ENCODE peak calls at places on chromosomes 3 and 15, in seven cellular contexts. One of them, this sample, is unnamed.

GRCh38 chr3:45211466-45212094 is 14.5 kb downstream of the TMEM158 start:
- DNase-seq in MM.1S: no peak
- DNase-seq in cardiac fibroblast: peak; percentile 46
- DNase-seq in body of pancreas: no peak
- DNase-seq in ascending aorta: no peak
- DNase-seq in tibial nerve: no peak
- DNase-seq in coronary artery: no peak
- DNase-seq in this sample: no peak

GRCh38 chr3:34683851-34684250 is 885.4 kb downstream of the PDCD6IP start:
- DNase-seq in ascending aorta: no peak
- DNase-seq in body of pancreas: peak; percentile 76
- DNase-seq in coronary artery: no peak
- DNase-seq in tibial nerve: peak; percentile 30
- DNase-seq in cardiac fibroblast: peak; percentile 56
- DNase-seq in MM.1S: peak; percentile 76
- DNase-seq in this sample: no peak

GRCh38 chr3:49121244-49121671 is 635 bp upstream of the USP19 start:
- DNase-seq in coronary artery: no peak
- DNase-seq in tibial nerve: no peak
- DNase-seq in MM.1S: no peak
- DNase-seq in body of pancreas: no peak
- DNase-seq in ascending aorta: no peak
- DNase-seq in cardiac fibroblast: no peak
- DNase-seq in this sample: no peak

GRCh38 chr3:123271466-123272159 is 69.9 kb downstream of the SEC22A start:
- DNase-seq in cardiac fibroblast: peak; percentile 35
- DNase-seq in coronary artery: no peak
- DNase-seq in body of pancreas: peak; percentile 26
- DNase-seq in MM.1S: no peak
- DNase-seq in tibial nerve: no peak
- DNase-seq in ascending aorta: no peak
- DNase-seq in this sample: no peak

GRCh38 chr15:70101459-70102113 is 3.9 kb upstream of the TLE3 start:
- DNase-seq in cardiac fibroblast: peak; percentile 99
- DNase-seq in body of pancreas: peak; percentile 90
- DNase-seq in ascending aorta: no peak
- DNase-seq in tibial nerve: no peak
- DNase-seq in MM.1S: peak; percentile 89
- DNase-seq in coronary artery: no peak
- DNase-seq in this sample: peak; percentile 98

GRCh38 chr3:33911525-33912322 is 113.3 kb downstream of the PDCD6IP start:
- DNase-seq in cardiac fibroblast: peak; percentile 16
- DNase-seq in body of pancreas: no peak
- DNase-seq in MM.1S: no peak
- DNase-seq in ascending aorta: no peak
- DNase-seq in coronary artery: no peak
- DNase-seq in tibial nerve: no peak
- DNase-seq in this sample: no peak

GRCh38 chr15:82072926-82073537 is 27.2 kb upstream of the MEX3B start:
- DNase-seq in body of pancreas: no peak
- DNase-seq in tibial nerve: no peak
- DNase-seq in ascending aorta: no peak
- DNase-seq in cardiac fibroblast: no peak
- DNase-seq in MM.1S: no peak
- DNase-seq in coronary artery: no peak
- DNase-seq in this sample: no peak

GRCh38 chr15:80059786-80060489 is 462 bp downstream of the ZFAND6 start:
- DNase-seq in body of pancreas: peak; percentile 59
- DNase-seq in coronary artery: peak; percentile 77
- DNase-seq in tibial nerve: no peak
- DNase-seq in ascending aorta: no peak
- DNase-seq in MM.1S: peak; percentile 71
- DNase-seq in cardiac fibroblast: peak; percentile 17
- DNase-seq in this sample: no peak

GRCh38 chr15:39785139-39785538 is 2.5 kb upstream of the FSIP1 start:
- DNase-seq in cardiac fibroblast: no peak
- DNase-seq in coronary artery: no peak
- DNase-seq in MM.1S: peak; percentile 64
- DNase-seq in tibial nerve: no peak
- DNase-seq in ascending aorta: no peak
- DNase-seq in body of pancreas: peak; percentile 46
- DNase-seq in this sample: no peak

GRCh38 chr3:27573780-27574437 is 89.7 kb upstream of the SLC4A7 start:
- DNase-seq in tibial nerve: no peak
- DNase-seq in body of pancreas: no peak
- DNase-seq in MM.1S: no peak
- DNase-seq in ascending aorta: no peak
- DNase-seq in coronary artery: no peak
- DNase-seq in cardiac fibroblast: no peak
- DNase-seq in this sample: no peak

GRCh38 chr3:164040991-164041390 is 1037.3 kb downstream of the SI start:
- DNase-seq in tibial nerve: no peak
- DNase-seq in ascending aorta: no peak
- DNase-seq in MM.1S: no peak
- DNase-seq in body of pancreas: no peak
- DNase-seq in coronary artery: no peak
- DNase-seq in cardiac fibroblast: no peak
- DNase-seq in this sample: no peak

GRCh38 chr3:115913069-115913686 is 289.9 kb downstream of the GAP43 start:
- DNase-seq in cardiac fibroblast: no peak
- DNase-seq in MM.1S: no peak
- DNase-seq in coronary artery: no peak
- DNase-seq in ascending aorta: no peak
- DNase-seq in tibial nerve: no peak
- DNase-seq in body of pancreas: no peak
- DNase-seq in this sample: no peak

GRCh38 chr3:51961607-51962569 is 5.4 kb downstream of the PCBP4 start:
- DNase-seq in coronary artery: no peak
- DNase-seq in body of pancreas: peak; percentile 69
- DNase-seq in MM.1S: no peak
- DNase-seq in cardiac fibroblast: no peak
- DNase-seq in tibial nerve: no peak
- DNase-seq in ascending aorta: no peak
- DNase-seq in this sample: peak; percentile 84

GRCh38 chr3:107689355-107689754 is 166.6 kb downstream of the BBX start:
- DNase-seq in ascending aorta: no peak
- DNase-seq in tibial nerve: no peak
- DNase-seq in MM.1S: no peak
- DNase-seq in body of pancreas: no peak
- DNase-seq in cardiac fibroblast: no peak
- DNase-seq in coronary artery: no peak
- DNase-seq in this sample: no peak

GRCh38 chr3:126419886-126420786 is 25.4 kb downstream of the CFAP100 start:
- DNase-seq in tibial nerve: no peak
- DNase-seq in cardiac fibroblast: no peak
- DNase-seq in ascending aorta: no peak
- DNase-seq in body of pancreas: no peak
- DNase-seq in coronary artery: peak; percentile 71
- DNase-seq in MM.1S: no peak
- DNase-seq in this sample: no peak

GRCh38 chr3:52794612-52795099 is at the start of gene ITIH3:
- DNase-seq in MM.1S: no peak
- DNase-seq in coronary artery: peak; percentile 85
- DNase-seq in cardiac fibroblast: no peak
- DNase-seq in tibial nerve: no peak
- DNase-seq in ascending aorta: no peak
- DNase-seq in body of pancreas: no peak
- DNase-seq in this sample: no peak

GRCh38 chr3:172549144-172549543 is 25.9 kb upstream of the TNFSF10 start:
- DNase-seq in coronary artery: no peak
- DNase-seq in ascending aorta: no peak
- DNase-seq in cardiac fibroblast: peak; percentile 32
- DNase-seq in MM.1S: no peak
- DNase-seq in body of pancreas: no peak
- DNase-seq in tibial nerve: no peak
- DNase-seq in this sample: no peak

GRCh38 chr15:41810651-41811431 is 17.1 kb upstream of the JMJD7 start:
- DNase-seq in tibial nerve: no peak
- DNase-seq in MM.1S: no peak
- DNase-seq in cardiac fibroblast: no peak
- DNase-seq in body of pancreas: no peak
- DNase-seq in ascending aorta: no peak
- DNase-seq in coronary artery: no peak
- DNase-seq in this sample: no peak

GRCh38 chr3:77189258-77189657 is 149.4 kb downstream of the ROBO2 start:
- DNase-seq in cardiac fibroblast: no peak
- DNase-seq in MM.1S: no peak
- DNase-seq in coronary artery: no peak
- DNase-seq in body of pancreas: no peak
- DNase-seq in ascending aorta: no peak
- DNase-seq in tibial nerve: no peak
- DNase-seq in this sample: no peak

GRCh38 chr3:77191014-77191413 is 151.1 kb downstream of the ROBO2 start:
- DNase-seq in cardiac fibroblast: no peak
- DNase-seq in coronary artery: no peak
- DNase-seq in tibial nerve: no peak
- DNase-seq in body of pancreas: no peak
- DNase-seq in MM.1S: no peak
- DNase-seq in ascending aorta: no peak
- DNase-seq in this sample: no peak

GRCh38 chr3:77191640-77192039 is 151.7 kb downstream of the ROBO2 start:
- DNase-seq in tibial nerve: no peak
- DNase-seq in ascending aorta: no peak
- DNase-seq in MM.1S: no peak
- DNase-seq in coronary artery: no peak
- DNase-seq in body of pancreas: no peak
- DNase-seq in cardiac fibroblast: no peak
- DNase-seq in this sample: no peak

GRCh38 chr3:77189684-77190083 is 149.8 kb downstream of the ROBO2 start:
- DNase-seq in body of pancreas: no peak
- DNase-seq in cardiac fibroblast: no peak
- DNase-seq in MM.1S: no peak
- DNase-seq in tibial nerve: no peak
- DNase-seq in coronary artery: no peak
- DNase-seq in ascending aorta: no peak
- DNase-seq in this sample: no peak

DNA sequence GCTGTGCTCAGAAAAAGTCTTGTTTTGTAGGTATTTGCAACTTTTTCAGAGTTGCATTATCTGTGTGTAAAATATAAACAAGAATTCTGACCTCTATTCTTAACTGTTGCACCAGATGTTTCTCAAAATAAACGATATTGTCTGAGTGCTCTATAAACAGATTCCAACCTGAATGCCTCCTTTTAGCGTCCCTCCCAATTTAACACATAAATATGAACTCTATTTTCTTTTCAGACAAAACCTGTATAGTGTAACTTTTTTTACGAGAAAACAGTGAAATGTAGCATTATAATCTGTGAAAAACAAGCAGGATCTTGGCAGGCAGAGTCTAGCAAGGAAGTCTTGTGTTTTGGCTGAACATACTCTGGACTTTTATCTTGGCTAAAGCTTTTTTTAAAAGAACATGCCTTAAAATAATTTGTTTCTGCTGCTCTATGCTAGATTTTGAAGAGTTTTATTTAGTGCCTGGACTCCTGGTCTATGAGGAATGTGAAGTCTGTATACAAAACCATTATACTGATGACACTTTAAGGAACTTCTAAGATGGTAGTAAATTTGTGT is 150.5 kb downstream of the ROBO2 start:
- DNase-seq in ascending aorta: no peak
- DNase-seq in cardiac fibroblast: peak; percentile 3
- DNase-seq in MM.1S: no peak
- DNase-seq in tibial nerve: no peak
- DNase-seq in coronary artery: no peak
- DNase-seq in body of pancreas: no peak
- DNase-seq in this sample: no peak
- H3K4me3 ChIP-seq in ascending aorta: peak overlapping the region; percentile 41
- H3K4me3 ChIP-seq in cardiac fibroblast: no peak overlapping the region
- H3K4me3 ChIP-seq in MM.1S: no peak overlapping the region
- H3K4me3 ChIP-seq in tibial nerve: no peak overlapping the region
- H3K4me3 ChIP-seq in coronary artery: peak overlapping the region; percentile 24
- H3K4me3 ChIP-seq in body of pancreas: no peak overlapping the region
- H3K4me3 ChIP-seq in this sample: no peak overlapping the region

DNA sequence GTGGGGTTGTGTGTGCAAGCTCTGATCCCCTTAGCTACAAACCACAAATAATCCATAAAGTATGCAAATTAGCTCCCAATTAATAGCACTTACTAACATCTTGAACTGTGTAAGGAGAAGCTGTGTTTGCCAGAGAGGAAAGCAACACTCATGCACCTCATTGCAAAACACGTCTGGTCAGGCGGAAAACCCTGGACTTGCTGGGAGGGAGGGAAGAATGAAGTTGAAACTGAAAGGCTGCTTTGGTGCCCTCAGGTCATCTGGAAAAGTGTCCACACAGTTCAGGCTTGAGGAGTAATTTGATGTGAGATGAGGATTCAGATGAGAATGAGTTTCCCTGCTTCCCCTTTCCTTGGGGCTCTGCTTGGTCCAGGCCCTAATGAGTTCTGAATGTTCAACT is 185.5 kb upstream of the ANKRD28 start:
- DNase-seq in cardiac fibroblast: peak; percentile 68
- DNase-seq in ascending aorta: no peak
- DNase-seq in coronary artery: no peak
- DNase-seq in tibial nerve: no peak
- DNase-seq in body of pancreas: no peak
- DNase-seq in MM.1S: no peak
- DNase-seq in this sample: peak; percentile 60
- H3K4me3 ChIP-seq in cardiac fibroblast: no peak overlapping the region
- H3K4me3 ChIP-seq in ascending aorta: no peak overlapping the region
- H3K4me3 ChIP-seq in coronary artery: no peak overlapping the region
- H3K4me3 ChIP-seq in tibial nerve: no peak overlapping the region
- H3K4me3 ChIP-seq in body of pancreas: no peak overlapping the region
- H3K4me3 ChIP-seq in MM.1S: no peak overlapping the region
- H3K4me3 ChIP-seq in this sample: peak overlapping the region; percentile 28

DNA sequence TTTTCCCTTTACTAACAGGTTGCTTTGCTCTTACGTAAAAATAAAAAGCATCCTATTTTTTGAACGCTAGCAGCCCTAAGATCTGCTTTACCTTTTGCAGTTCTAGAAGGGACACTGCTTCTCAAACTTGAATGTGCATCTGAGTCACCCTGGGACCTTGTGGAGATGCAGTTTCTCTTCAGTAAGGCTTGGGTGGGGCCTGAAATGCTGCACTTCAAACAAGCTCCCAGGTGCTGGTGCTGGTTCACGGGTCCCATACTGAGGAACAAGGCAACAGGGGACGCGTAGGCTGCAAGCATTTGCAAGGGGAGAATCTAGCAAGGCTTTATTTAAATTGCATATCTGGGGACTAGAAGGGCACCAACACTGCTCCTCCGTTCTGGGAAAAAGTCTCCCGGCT is 30.0 kb downstream of the MB21D2 start:
- DNase-seq in coronary artery: no peak
- DNase-seq in MM.1S: no peak
- DNase-seq in cardiac fibroblast: no peak
- DNase-seq in tibial nerve: no peak
- DNase-seq in ascending aorta: no peak
- DNase-seq in body of pancreas: no peak
- DNase-seq in this sample: no peak
- H3K4me3 ChIP-seq in coronary artery: no peak overlapping the region
- H3K4me3 ChIP-seq in MM.1S: no peak overlapping the region
- H3K4me3 ChIP-seq in cardiac fibroblast: no peak overlapping the region
- H3K4me3 ChIP-seq in tibial nerve: no peak overlapping the region
- H3K4me3 ChIP-seq in ascending aorta: no peak overlapping the region
- H3K4me3 ChIP-seq in body of pancreas: no peak overlapping the region
- H3K4me3 ChIP-seq in this sample: no peak overlapping the region

DNA sequence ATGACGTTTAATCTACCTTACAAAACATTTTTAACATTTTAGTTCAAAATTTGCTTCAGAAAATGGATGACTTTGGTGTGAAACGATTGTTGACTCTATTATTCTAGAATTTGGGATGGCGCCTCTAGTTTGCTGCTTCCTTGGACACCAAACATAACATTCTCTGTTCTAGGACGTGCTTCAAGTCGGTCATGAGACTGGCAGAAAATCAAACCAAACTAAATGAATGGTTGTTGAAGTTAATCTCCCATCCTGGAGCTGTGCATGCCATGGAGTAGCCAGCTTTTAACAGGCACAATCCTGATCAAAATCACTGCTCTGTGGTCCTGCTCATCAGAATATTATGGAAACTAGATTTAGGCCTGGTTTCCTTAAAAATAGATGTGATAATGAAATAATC is 9.6 kb upstream of the LRRFIP2 start:
- DNase-seq in body of pancreas: no peak
- DNase-seq in tibial nerve: no peak
- DNase-seq in MM.1S: no peak
- DNase-seq in coronary artery: no peak
- DNase-seq in ascending aorta: no peak
- DNase-seq in cardiac fibroblast: peak; percentile 59
- DNase-seq in this sample: peak; percentile 69
- H3K4me3 ChIP-seq in body of pancreas: no peak overlapping the region
- H3K4me3 ChIP-seq in tibial nerve: no peak overlapping the region
- H3K4me3 ChIP-seq in MM.1S: no peak overlapping the region
- H3K4me3 ChIP-seq in coronary artery: peak overlapping the region; percentile 3
- H3K4me3 ChIP-seq in ascending aorta: peak overlapping the region; percentile 30
- H3K4me3 ChIP-seq in cardiac fibroblast: no peak overlapping the region
- H3K4me3 ChIP-seq in this sample: no peak overlapping the region

This sample was measured in retinal pigment epithelial cell.